ENCODE peak calls at places on chromosomes 4 and X, in ten cellular contexts. One of them, this sample, is unnamed.

GRCh38 chrX:34918091-34918736 is 24.4 kb upstream of the FAM47B start:
- DNase-seq in K562: no peak
- DNase-seq in hepatocyte: peak; percentile 25
- DNase-seq in right lobe of liver: no peak
- DNase-seq in GM23338: no peak
- DNase-seq in BJ: no peak
- DNase-seq in IMR-90: peak; percentile 66
- DNase-seq in stomach: no peak
- DNase-seq in left ventricle myocardium inferior: no peak
- DNase-seq in epithelial cell of esophagus: peak; percentile 74
- DNase-seq in this sample: peak; percentile 75

GRCh38 chr4:87632469-87632868 is 17.6 kb upstream of the DMP1 start:
- DNase-seq in GM23338: no peak
- DNase-seq in stomach: no peak
- DNase-seq in K562: peak; percentile 3
- DNase-seq in hepatocyte: no peak
- DNase-seq in epithelial cell of esophagus: peak; percentile 23
- DNase-seq in left ventricle myocardium inferior: no peak
- DNase-seq in BJ: no peak
- DNase-seq in right lobe of liver: no peak
- DNase-seq in IMR-90: no peak
- DNase-seq in this sample: peak; percentile 12

GRCh38 chr4:152559641-152560040 is 23.7 kb upstream of the FBXW7 start:
- DNase-seq in left ventricle myocardium inferior: no peak
- DNase-seq in GM23338: no peak
- DNase-seq in hepatocyte: no peak
- DNase-seq in epithelial cell of esophagus: no peak
- DNase-seq in BJ: no peak
- DNase-seq in stomach: no peak
- DNase-seq in IMR-90: no peak
- DNase-seq in right lobe of liver: no peak
- DNase-seq in K562: no peak
- DNase-seq in this sample: no peak

GRCh38 chr4:153497091-153497531 is 31.0 kb downstream of the TMEM131L start:
- DNase-seq in K562: peak; percentile 73
- DNase-seq in right lobe of liver: no peak
- DNase-seq in stomach: no peak
- DNase-seq in epithelial cell of esophagus: peak; percentile 90
- DNase-seq in IMR-90: peak; percentile 70
- DNase-seq in GM23338: no peak
- DNase-seq in left ventricle myocardium inferior: no peak
- DNase-seq in BJ: no peak
- DNase-seq in hepatocyte: peak; percentile 42
- DNase-seq in this sample: peak; percentile 65

GRCh38 chr4:5399790-5400421 is 308.5 kb downstream of the EVC2 start:
- DNase-seq in K562: peak; percentile 38
- DNase-seq in hepatocyte: peak; percentile 68
- DNase-seq in right lobe of liver: no peak
- DNase-seq in IMR-90: peak; percentile 38
- DNase-seq in epithelial cell of esophagus: peak; percentile 32
- DNase-seq in GM23338: peak; percentile 76
- DNase-seq in BJ: no peak
- DNase-seq in left ventricle myocardium inferior: no peak
- DNase-seq in stomach: no peak
- DNase-seq in this sample: peak; percentile 50

GRCh38 chr4:109816082-109816442 is 500 bp downstream of the GAR1 start:
- DNase-seq in K562: peak; percentile 36
- DNase-seq in IMR-90: no peak
- DNase-seq in right lobe of liver: peak; percentile 33
- DNase-seq in left ventricle myocardium inferior: no peak
- DNase-seq in hepatocyte: peak; percentile 11
- DNase-seq in BJ: no peak
- DNase-seq in GM23338: peak; percentile 21
- DNase-seq in stomach: peak; percentile 26
- DNase-seq in epithelial cell of esophagus: peak; percentile 28
- DNase-seq in this sample: no peak

GRCh38 chr4:120829113-120829831 is 93.3 kb downstream of the PRDM5 start:
- DNase-seq in GM23338: no peak
- DNase-seq in stomach: no peak
- DNase-seq in hepatocyte: no peak
- DNase-seq in K562: no peak
- DNase-seq in right lobe of liver: no peak
- DNase-seq in BJ: no peak
- DNase-seq in left ventricle myocardium inferior: no peak
- DNase-seq in epithelial cell of esophagus: no peak
- DNase-seq in IMR-90: peak; percentile 70
- DNase-seq in this sample: peak; percentile 18

GRCh38 chr4:169283114-169283509 is 12.4 kb upstream of the SH3RF1 start:
- DNase-seq in hepatocyte: no peak
- DNase-seq in left ventricle myocardium inferior: no peak
- DNase-seq in GM23338: no peak
- DNase-seq in BJ: peak; percentile 77
- DNase-seq in stomach: no peak
- DNase-seq in K562: no peak
- DNase-seq in epithelial cell of esophagus: peak; percentile 83
- DNase-seq in right lobe of liver: no peak
- DNase-seq in IMR-90: peak; percentile 92
- DNase-seq in this sample: peak; percentile 86

GRCh38 chr4:37951465-37952352 is 8.5 kb upstream of the PTTG2 start:
- DNase-seq in BJ: no peak
- DNase-seq in hepatocyte: no peak
- DNase-seq in IMR-90: no peak
- DNase-seq in K562: no peak
- DNase-seq in stomach: no peak
- DNase-seq in right lobe of liver: no peak
- DNase-seq in left ventricle myocardium inferior: no peak
- DNase-seq in epithelial cell of esophagus: no peak
- DNase-seq in GM23338: no peak
- DNase-seq in this sample: no peak

GRCh38 chr4:74410272-74410671 is 34.7 kb upstream of the AREG start:
- DNase-seq in GM23338: peak; percentile 27
- DNase-seq in hepatocyte: no peak
- DNase-seq in stomach: no peak
- DNase-seq in epithelial cell of esophagus: peak; percentile 97
- DNase-seq in right lobe of liver: no peak
- DNase-seq in K562: no peak
- DNase-seq in BJ: no peak
- DNase-seq in IMR-90: peak; percentile 51
- DNase-seq in left ventricle myocardium inferior: no peak
- DNase-seq in this sample: peak; percentile 62

GRCh38 chrX:139126493-139126892 is 404.0 kb upstream of the F9 start:
- DNase-seq in right lobe of liver: no peak
- DNase-seq in stomach: peak; percentile 57
- DNase-seq in epithelial cell of esophagus: peak; percentile 63
- DNase-seq in IMR-90: no peak
- DNase-seq in BJ: no peak
- DNase-seq in left ventricle myocardium inferior: no peak
- DNase-seq in K562: peak; percentile 72
- DNase-seq in GM23338: peak; percentile 82
- DNase-seq in hepatocyte: peak; percentile 66
- DNase-seq in this sample: no peak

GRCh38 chr4:177907736-177908424 is 465.6 kb upstream of the AGA start:
- DNase-seq in K562: peak; percentile 6
- DNase-seq in left ventricle myocardium inferior: no peak
- DNase-seq in BJ: no peak
- DNase-seq in GM23338: peak; percentile 7
- DNase-seq in IMR-90: no peak
- DNase-seq in stomach: no peak
- DNase-seq in epithelial cell of esophagus: no peak
- DNase-seq in right lobe of liver: no peak
- DNase-seq in hepatocyte: peak; percentile 40
- DNase-seq in this sample: no peak

DNA sequence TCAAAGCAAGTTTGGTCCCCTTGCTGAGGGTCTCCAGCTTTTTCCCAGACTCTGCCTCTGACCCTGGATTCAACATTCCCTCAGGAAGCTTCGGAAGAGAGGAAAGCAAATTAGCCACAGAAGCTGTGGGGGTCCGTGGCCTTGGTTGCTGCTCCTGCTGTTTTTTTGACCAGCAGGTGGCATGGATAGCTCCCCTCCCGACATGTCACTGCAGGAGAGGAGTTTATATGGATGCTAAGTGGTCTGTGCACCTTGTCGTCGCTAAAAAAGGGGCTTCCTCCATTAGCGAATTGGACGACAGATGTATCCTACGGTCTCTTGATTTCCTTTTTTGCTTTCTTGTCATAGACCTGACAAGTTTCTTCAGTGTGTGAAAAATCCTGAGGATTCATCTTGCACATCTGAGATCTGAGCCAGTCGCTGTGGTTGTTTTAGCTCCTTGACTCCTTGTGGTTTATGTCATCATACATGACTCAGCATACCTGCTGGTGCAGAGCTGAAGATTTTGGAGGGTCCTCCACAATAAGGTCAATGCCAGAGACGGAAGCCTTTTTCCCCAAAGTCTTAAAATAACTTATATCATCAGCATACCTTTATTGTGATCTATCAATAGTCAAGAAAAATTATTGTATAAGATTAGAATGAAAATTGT is 70.2 kb downstream of the CD38 start:
- DNase-seq in hepatocyte: no peak
- DNase-seq in GM23338: no peak
- DNase-seq in BJ: no peak
- DNase-seq in left ventricle myocardium inferior: no peak
- DNase-seq in K562: peak; percentile 7
- DNase-seq in IMR-90: no peak
- DNase-seq in right lobe of liver: no peak
- DNase-seq in stomach: no peak
- DNase-seq in epithelial cell of esophagus: peak; percentile 63
- DNase-seq in this sample: no peak
- TF ChIP-seq CTCF in hepatocyte: no peak
- TF ChIP-seq CTCF in GM23338: peak; percentile 18
- TF ChIP-seq CTCF in BJ: no peak
- TF ChIP-seq CTCF in left ventricle myocardium inferior: no peak
- TF ChIP-seq CTCF in K562: peak; percentile 29
- TF ChIP-seq CTCF in IMR-90: no peak
- TF ChIP-seq CTCF in right lobe of liver: no peak
- TF ChIP-seq CTCF in stomach: no peak
- TF ChIP-seq CTCF in epithelial cell of esophagus: peak; percentile 52
- TF ChIP-seq CTCF in this sample: no peak

GRCh38 chrX:48683411-48683982 is at the start of gene WAS:
- DNase-seq in K562: no peak
- DNase-seq in left ventricle myocardium inferior: no peak
- DNase-seq in IMR-90: no peak
- DNase-seq in BJ: no peak
- DNase-seq in GM23338: no peak
- DNase-seq in epithelial cell of esophagus: no peak
- DNase-seq in stomach: no peak
- DNase-seq in hepatocyte: no peak
- DNase-seq in right lobe of liver: no peak
- DNase-seq in this sample: no peak
- H3K4me3 ChIP-seq in K562: peak within 1 kb of the TSS; percentile 31
- H3K4me3 ChIP-seq in left ventricle myocardium inferior: peak within 1 kb of the TSS; percentile 25
- H3K4me3 ChIP-seq in IMR-90: no peak within 1 kb of the TSS
- H3K4me3 ChIP-seq in BJ: no peak within 1 kb of the TSS
- H3K4me3 ChIP-seq in GM23338: no peak within 1 kb of the TSS
- H3K4me3 ChIP-seq in epithelial cell of esophagus: no peak within 1 kb of the TSS
- H3K4me3 ChIP-seq in stomach: peak within 1 kb of the TSS; percentile 29
- H3K4me3 ChIP-seq in hepatocyte: no peak within 1 kb of the TSS
- H3K4me3 ChIP-seq in right lobe of liver: peak within 1 kb of the TSS; percentile 31
- H3K4me3 ChIP-seq in this sample: no peak within 1 kb of the TSS

GRCh38 chrX:50469206-50469605 is 1.4 kb downstream of the DGKK start:
- DNase-seq in right lobe of liver: no peak
- DNase-seq in GM23338: peak; percentile 36
- DNase-seq in hepatocyte: peak; percentile 13
- DNase-seq in BJ: no peak
- DNase-seq in IMR-90: no peak
- DNase-seq in stomach: no peak
- DNase-seq in K562: no peak
- DNase-seq in epithelial cell of esophagus: no peak
- DNase-seq in left ventricle myocardium inferior: no peak
- DNase-seq in this sample: no peak

GRCh38 chrX:50470103-50471031 is at the start of gene DGKK:
- DNase-seq in GM23338: peak; percentile 88
- DNase-seq in K562: no peak
- DNase-seq in hepatocyte: peak; percentile 31
- DNase-seq in IMR-90: no peak
- DNase-seq in left ventricle myocardium inferior: no peak
- DNase-seq in epithelial cell of esophagus: no peak
- DNase-seq in BJ: no peak
- DNase-seq in stomach: no peak
- DNase-seq in right lobe of liver: peak; percentile 15
- DNase-seq in this sample: no peak

GRCh38 chrX:50475208-50475607 is 4.6 kb upstream of the DGKK start:
- DNase-seq in K562: no peak
- DNase-seq in stomach: no peak
- DNase-seq in epithelial cell of esophagus: no peak
- DNase-seq in IMR-90: no peak
- DNase-seq in BJ: no peak
- DNase-seq in hepatocyte: no peak
- DNase-seq in right lobe of liver: no peak
- DNase-seq in left ventricle myocardium inferior: no peak
- DNase-seq in GM23338: no peak
- DNase-seq in this sample: no peak

GRCh38 chrX:50471390-50471789 is 765 bp upstream of the DGKK start:
- DNase-seq in right lobe of liver: no peak
- DNase-seq in left ventricle myocardium inferior: no peak
- DNase-seq in K562: no peak
- DNase-seq in GM23338: peak; percentile 48
- DNase-seq in BJ: no peak
- DNase-seq in IMR-90: no peak
- DNase-seq in stomach: no peak
- DNase-seq in epithelial cell of esophagus: no peak
- DNase-seq in hepatocyte: peak; percentile 8
- DNase-seq in this sample: no peak
- TF ChIP-seq CTCF in right lobe of liver: no peak
- TF ChIP-seq CTCF in left ventricle myocardium inferior: no peak
- TF ChIP-seq CTCF in K562: no peak
- TF ChIP-seq CTCF in GM23338: no peak
- TF ChIP-seq CTCF in BJ: no peak
- TF ChIP-seq CTCF in IMR-90: no peak
- TF ChIP-seq CTCF in stomach: no peak
- TF ChIP-seq CTCF in epithelial cell of esophagus: no peak
- TF ChIP-seq CTCF in hepatocyte: no peak
- TF ChIP-seq CTCF in this sample: no peak

DNA sequence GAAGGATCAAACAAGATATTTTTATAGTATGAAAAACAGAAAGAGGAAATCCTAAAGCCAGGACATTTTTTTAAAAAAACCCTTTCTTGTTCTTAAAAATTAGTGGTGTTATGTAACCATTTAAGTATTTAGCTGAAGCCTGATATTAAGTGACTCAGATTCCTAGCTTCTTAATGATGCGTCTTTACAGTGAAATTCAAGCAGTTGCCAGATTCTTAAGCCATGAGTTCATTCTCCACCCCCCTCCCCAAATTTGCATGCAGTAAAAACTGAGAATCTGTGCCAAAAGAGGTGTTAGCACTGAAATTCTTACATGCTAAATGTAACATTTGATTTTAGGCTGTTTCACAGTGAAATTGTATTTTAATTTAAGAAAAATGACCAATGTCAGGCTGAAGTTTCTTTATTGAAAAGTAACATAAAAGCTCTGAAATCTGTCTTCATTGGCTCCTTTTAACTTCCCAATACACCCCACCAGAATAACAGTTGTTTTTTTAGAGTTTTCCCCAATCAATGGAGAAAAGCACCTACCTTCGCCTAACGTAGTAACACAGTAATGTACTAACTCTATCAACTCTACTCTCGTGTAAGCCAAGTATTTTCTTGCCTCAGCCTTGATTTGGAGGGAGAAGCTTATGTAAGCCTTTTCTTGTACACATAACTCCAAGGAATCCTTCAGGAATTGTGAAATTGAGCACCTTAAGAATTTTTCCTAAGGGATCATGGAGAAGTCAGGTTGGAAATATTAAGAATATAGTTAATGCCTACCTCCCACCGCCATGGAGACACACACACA is 181.0 kb downstream of the RAPGEF2 start:
- DNase-seq in hepatocyte: no peak
- DNase-seq in BJ: peak; percentile 72
- DNase-seq in right lobe of liver: no peak
- DNase-seq in stomach: no peak
- DNase-seq in epithelial cell of esophagus: peak; percentile 67
- DNase-seq in K562: no peak
- DNase-seq in left ventricle myocardium inferior: no peak
- DNase-seq in GM23338: peak; percentile 75
- DNase-seq in IMR-90: peak; percentile 87
- DNase-seq in this sample: peak; percentile 90
- H3K4me3 ChIP-seq in hepatocyte: no peak overlapping the region
- H3K4me3 ChIP-seq in BJ: no peak overlapping the region
- H3K4me3 ChIP-seq in right lobe of liver: no peak overlapping the region
- H3K4me3 ChIP-seq in stomach: no peak overlapping the region
- H3K4me3 ChIP-seq in epithelial cell of esophagus: no peak overlapping the region
- H3K4me3 ChIP-seq in K562: no peak overlapping the region
- H3K4me3 ChIP-seq in left ventricle myocardium inferior: peak overlapping the region; percentile 16
- H3K4me3 ChIP-seq in GM23338: no peak overlapping the region
- H3K4me3 ChIP-seq in IMR-90: no peak overlapping the region
- H3K4me3 ChIP-seq in this sample: no peak overlapping the region

This sample was measured in cardiac fibroblast.